ENCODE peak calls at places on chromosome X, in eight cellular contexts. F, S, M, I, R, T, K and X are unnamed samples.

GRCh38 chrX:8341814-8342590 is 122.6 kb upstream of the VCX3B start:
- DNase-seq in M (no peak), S (no peak), F (no peak), I (no peak), R (no peak), K (no peak), T (no peak), X (no peak)

GRCh38 chrX:111823068-111823467 is 52.9 kb upstream of the TRPC5OS start:
- DNase-seq in M (no peak), R (no peak), I (no peak), F (peak; percentile 9), K (peak; percentile 40), T (no peak), S (no peak), X (no peak)

GRCh38 chrX:66015906-66016689 is 23.8 kb downstream of the VSIG4 start:
- DNase-seq in S (no peak), K (no peak), R (no peak), I (no peak), F (no peak), M (no peak), T (no peak), X (no peak)

GRCh38 chrX:13851996-13852695 is 35.3 kb upstream of the GPM6B start:
- DNase-seq in T (no peak), K (no peak), I (no peak), R (no peak), F (no peak), S (no peak), M (no peak), X (no peak)

GRCh38 chrX:48465336-48465933 is 4.6 kb downstream of the SLC38A5 start:
- DNase-seq in K (peak; percentile 39), I (no peak), R (no peak), F (no peak), M (no peak), S (no peak), T (no peak), X (no peak)

GRCh38 chrX:12972239-12972638 is 2.7 kb upstream of the TMSB4X start:
- DNase-seq in M (no peak), R (no peak), F (no peak), T (no peak), K (no peak), I (no peak), S (no peak), X (no peak)

GRCh38 chrX:39859991-39860861 is 237.5 kb downstream of the BCOR start:
- DNase-seq in K (peak; percentile 48), M (peak; percentile 34), F (peak; percentile 26), R (no peak), T (no peak), I (no peak), S (peak; percentile 41), X (no peak)

GRCh38 chrX:20857746-20858145 is 516.5 kb upstream of the CNKSR2 start:
- DNase-seq in F (no peak), I (no peak), M (no peak), S (no peak), K (no peak), R (no peak), T (no peak), X (no peak)

GRCh38 chrX:110600745-110601310 is 194.8 kb downstream of the CHRDL1 start:
- DNase-seq in R (no peak), S (no peak), F (no peak), I (no peak), T (no peak), M (no peak), K (no peak), X (no peak)

GRCh38 chrX:81316163-81316562 is 114.3 kb downstream of the SH3BGRL start:
- DNase-seq in K (no peak), R (no peak), M (no peak), I (no peak), T (no peak), F (no peak), S (no peak), X (no peak)

GRCh38 chrX:77561372-77561771 is 114.2 kb downstream of the FGF16 start:
- DNase-seq in T (no peak), R (no peak), K (no peak), F (no peak), I (no peak), S (no peak), M (no peak), X (no peak)

GRCh38 chrX:117510453-117510852 is 606.2 kb downstream of the KLHL13 start:
- DNase-seq in R (no peak), S (no peak), M (no peak), I (no peak), K (peak; percentile 0), T (no peak), F (no peak), X (no peak)

GRCh38 chrX:74104356-74105065 is 199.5 kb upstream of the ZCCHC13 start:
- DNase-seq in F (no peak), T (no peak), R (no peak), M (no peak), I (no peak), S (no peak), K (no peak), X (no peak)

GRCh38 chrX:120015145-120016067 is 62.1 kb downstream of the RHOXF2B start:
- DNase-seq in S (no peak), T (no peak), K (no peak), M (no peak), R (no peak), F (no peak), I (peak; percentile 49), X (no peak)

GRCh38 chrX:429266-429825 is 42.6 kb upstream of the PPP2R3B start:
- DNase-seq in T (no peak), K (no peak), I (no peak), F (no peak), R (no peak), M (no peak), S (no peak), X (no peak)

GRCh38 chrX:5708209-5708608 is 520.5 kb downstream of the NLGN4X start:
- DNase-seq in S (no peak), K (no peak), M (no peak), F (no peak), T (no peak), R (no peak), I (no peak), X (no peak)

GRCh38 chrX:48022100-48022499 is 15.3 kb downstream of the SPACA5 start:
- DNase-seq in I (no peak), R (no peak), S (no peak), K (no peak), M (no peak), T (no peak), F (no peak), X (no peak)

DNA sequence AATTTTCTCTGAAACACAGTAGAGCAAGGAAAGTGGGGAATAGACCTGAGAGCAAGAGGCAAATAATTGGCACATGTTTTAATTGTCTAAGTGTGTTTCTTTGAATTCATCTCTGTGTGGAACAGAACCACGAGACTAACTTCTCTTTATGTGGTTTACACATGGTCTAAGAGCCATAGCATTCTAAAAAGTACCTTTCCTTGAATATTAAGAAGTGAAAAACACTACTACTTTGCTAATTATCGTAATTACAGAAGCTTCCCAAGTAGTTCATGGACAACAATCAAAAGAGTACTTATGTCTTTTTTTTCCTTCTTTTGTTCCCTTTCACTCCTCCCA is 2.9 kb upstream of the CYBB start:
- DNase-seq in R (no peak), T (no peak), F (no peak), S (no peak), I (no peak), M (no peak), K (no peak), X (no peak)
- H3K4me3 ChIP-seq in R (no peak overlapping the region), T (no peak overlapping the region), F (no peak overlapping the region), S (no peak overlapping the region), I (no peak overlapping the region), M (no peak overlapping the region), K (no peak overlapping the region), X (no peak overlapping the region)

DNA sequence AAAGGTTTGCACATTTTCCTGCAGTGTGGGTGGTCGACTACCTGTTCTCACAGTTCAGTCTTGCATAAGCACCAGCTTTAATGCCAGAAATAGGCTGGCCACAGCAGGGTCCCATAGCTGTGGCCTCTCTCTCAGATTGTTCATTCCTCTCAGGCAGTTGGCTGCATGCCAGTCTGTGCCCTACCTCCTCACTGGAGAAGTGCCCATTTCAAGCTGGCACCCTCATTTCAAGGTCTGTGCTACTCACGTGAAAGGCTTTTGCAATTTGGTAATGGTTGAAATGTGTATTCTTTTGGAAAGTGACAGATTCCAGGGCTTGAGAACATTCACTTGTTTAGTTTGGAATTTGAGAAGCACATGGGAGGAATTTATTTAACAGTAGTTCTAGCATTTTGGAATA is 28.9 kb upstream of the MTMR1 start:
- DNase-seq in K (peak; percentile 16), I (peak; percentile 35), S (no peak), F (no peak), M (peak; percentile 76), R (no peak), T (no peak), X (no peak)
- TF ChIP-seq EP300 in K (no peak), I (no peak), S (no peak), F (no peak), M (no peak), R (no peak), T (no peak), X (no peak)

GRCh38 chrX:51215266-51215665 is 117.4 kb upstream of the NUDT10 start:
- DNase-seq in T (no peak), S (no peak), M (no peak), I (no peak), F (no peak), R (no peak), K (no peak), X (no peak)
- TF ChIP-seq CTCF in T (no peak), S (no peak), M (no peak), I (no peak), F (no peak), R (no peak), K (peak; percentile 20), X (no peak)

GRCh38 chrX:54180403-54180802 is 2.7 kb downstream of the FAM120C start:
- DNase-seq in T (no peak), K (no peak), F (no peak), S (no peak), I (no peak), M (no peak), R (no peak), X (no peak)
- H3K4me3 ChIP-seq in T (no peak overlapping the region), K (peak overlapping the region; percentile 64), F (peak overlapping the region; percentile 91), S (no peak overlapping the region), I (no peak overlapping the region), M (peak overlapping the region; percentile 96), R (no peak overlapping the region), X (no peak overlapping the region)

DNA sequence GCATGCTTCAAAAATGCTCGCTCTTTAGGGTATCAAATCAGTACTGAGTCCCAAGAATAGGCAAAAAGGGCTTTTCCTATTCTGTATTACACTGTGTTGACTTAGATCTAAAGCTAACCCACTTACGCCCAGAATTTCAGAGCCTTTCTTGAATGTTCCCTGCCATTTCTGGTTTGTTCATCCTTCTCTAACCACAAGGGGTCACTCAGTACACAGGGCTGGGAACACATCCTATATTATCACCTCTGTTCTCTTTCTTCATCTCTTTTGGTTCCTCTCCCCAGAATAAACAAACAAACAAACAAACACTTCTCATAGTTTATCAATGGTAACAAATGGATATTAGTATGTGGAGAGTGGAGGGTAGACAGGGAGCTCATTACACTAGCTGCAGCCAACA is 25.5 kb upstream of the MORC4 start:
- DNase-seq in T (no peak), M (no peak), F (peak; percentile 25), S (no peak), I (no peak), K (peak; percentile 36), R (no peak), X (no peak)
- TF ChIP-seq EP300 in T (no peak), M (no peak), F (no peak), S (no peak), I (no peak), K (no peak), R (no peak), X (no peak)

GRCh38 chrX:23790147-23790497 is 7.1 kb downstream of the SAT1 start:
- DNase-seq in I (no peak), K (no peak), S (no peak), M (peak; percentile 51), T (no peak), R (no peak), F (no peak), X (no peak)
- TF ChIP-seq CTCF in I (no peak), K (no peak), S (no peak), M (no peak), T (no peak), R (no peak), F (no peak), X (no peak)